ENCODE peak calls at places on chromosome 13, in five cellular contexts. L, S, B, P and R are unnamed samples.

GRCh38 chr13:21242236-21242635 is 65.8 kb downstream of the MRPL57 start:
- DNase-seq in L (no peak), S (no peak), B (no peak), P (no peak), R (peak; percentile 63)

GRCh38 chr13:79589605-79590511 is 108.9 kb downstream of the NDFIP2 start:
- DNase-seq in L (no peak), S (peak; percentile 15), B (no peak), P (no peak), R (no peak)

GRCh38 chr13:62418872-62419271 is 1003.2 kb upstream of the PCDH20 start:
- DNase-seq in L (no peak), S (no peak), B (no peak), P (no peak), R (no peak)

GRCh38 chr13:44207476-44207875 is 166.1 kb upstream of the SERP2 start:
- DNase-seq in L (no peak), S (no peak), B (no peak), P (no peak), R (no peak)

GRCh38 chr13:37657134-37657533 is 58.6 kb upstream of the POSTN start:
- DNase-seq in L (no peak), S (no peak), B (no peak), P (no peak), R (no peak)

GRCh38 chr13:33994826-33995502 is 177.0 kb downstream of the RFC3 start:
- DNase-seq in L (no peak), S (no peak), B (no peak), P (no peak), R (no peak)

GRCh38 chr13:98199480-98199879 is 22.4 kb upstream of the RNF113B start:
- DNase-seq in L (no peak), S (no peak), B (no peak), P (no peak), R (no peak)

GRCh38 chr13:59483441-59484116 is 680.1 kb downstream of the DIAPH3 start:
- DNase-seq in L (no peak), S (no peak), B (no peak), P (no peak), R (no peak)

GRCh38 chr13:91740811-91741210 is 342.4 kb downstream of the GPC5 start:
- DNase-seq in L (no peak), S (no peak), B (no peak), P (no peak), R (no peak)

GRCh38 chr13:23579072-23579885 is 9.1 kb downstream of the TNFRSF19 start:
- DNase-seq in L (peak; percentile 51), S (peak; percentile 87), B (peak; percentile 96), P (peak; percentile 97), R (peak; percentile 97)

GRCh38 chr13:35714588-35714987 is 238.1 kb upstream of the MAB21L1 start:
- DNase-seq in L (no peak), S (no peak), B (no peak), P (no peak), R (peak; percentile 86)

GRCh38 chr13:111006508-111007031 is 91.7 kb upstream of the ANKRD10 start:
- DNase-seq in L (no peak), S (no peak), B (peak; percentile 72), P (no peak), R (no peak)

GRCh38 chr13:85535306-85535705 is 263.9 kb downstream of the SLITRK6 start:
- DNase-seq in L (no peak), S (no peak), B (no peak), P (no peak), R (no peak)

GRCh38 chr13:108859202-108860012 is 230.0 kb downstream of the MYO16 start:
- DNase-seq in L (no peak), S (no peak), B (no peak), P (no peak), R (no peak)

GRCh38 chr13:94550030-94550738 is 45.8 kb downstream of the TGDS start:
- DNase-seq in L (no peak), S (no peak), B (no peak), P (no peak), R (no peak)

GRCh38 chr13:25490236-25490635 is 118.5 kb downstream of the ATP8A2 start:
- DNase-seq in L (no peak), S (no peak), B (no peak), P (no peak), R (no peak)

GRCh38 chr13:111183959-111184684 is 69.0 kb downstream of the ARHGEF7 start:
- DNase-seq in L (no peak), S (no peak), B (peak; percentile 47), P (no peak), R (no peak)

GRCh38 chr13:100089633-100090032 is 740 bp downstream of the PCCA start:
- DNase-seq in L (no peak), S (peak; percentile 15), B (no peak), P (no peak), R (no peak)

GRCh38 chr13:65063753-65064152 is 2166.4 kb downstream of the PCDH9 start:
- DNase-seq in L (no peak), S (peak; percentile 31), B (no peak), P (no peak), R (no peak)

GRCh38 chr13:31115616-31116015 is 46.1 kb downstream of the HSPH1 start:
- DNase-seq in L (no peak), S (no peak), B (no peak), P (no peak), R (no peak)

GRCh38 chr13:51739403-51740112 is 64.4 kb downstream of the DHRS12 start:
- DNase-seq in L (no peak), S (no peak), B (no peak), P (no peak), R (no peak)

GRCh38 chr13:49838989-49839388 is 46.5 kb upstream of the KPNA3 start:
- DNase-seq in L (no peak), S (no peak), B (no peak), P (no peak), R (no peak)

GRCh38 chr13:26095338-26095737 is 43.5 kb upstream of the SHISA2 start:
- DNase-seq in L (no peak), S (no peak), B (no peak), P (no peak), R (no peak)

GRCh38 chr13:44394649-44395048 is 21.0 kb downstream of the SERP2 start:
- DNase-seq in L (no peak), S (no peak), B (no peak), P (no peak), R (no peak)

GRCh38 chr13:76754414-76754813 is 131.8 kb downstream of the KCTD12 start:
- DNase-seq in L (no peak), S (peak; percentile 34), B (no peak), P (no peak), R (no peak)

GRCh38 chr13:83449666-83450395 is 432.4 kb downstream of the SLITRK1 start:
- DNase-seq in L (no peak), S (no peak), B (no peak), P (no peak), R (no peak)

GRCh38 chr13:30401347-30401746 is 20.9 kb upstream of the UBE2L5 start:
- DNase-seq in L (no peak), S (no peak), B (no peak), P (no peak), R (no peak)

GRCh38 chr13:91381371-91381770 is 17.1 kb upstream of the GPC5 start:
- DNase-seq in L (no peak), S (no peak), B (no peak), P (no peak), R (no peak)

GRCh38 chr13:76717092-76717491 is 169.1 kb downstream of the KCTD12 start:
- DNase-seq in L (no peak), S (no peak), B (no peak), P (no peak), R (no peak)

GRCh38 chr13:44061876-44062275 is 182.2 kb downstream of the LACC1 start:
- DNase-seq in L (no peak), S (no peak), B (no peak), P (no peak), R (no peak)